ENCODE peak calls at places on chromosome 9, in four cellular contexts. One of them, this sample, is unnamed.

GRCh38 chr9:2198956-2199635 is 183.9 kb downstream of the SMARCA2 start:
- DNase-seq in GM12878: no peak
- DNase-seq in K562: no peak
- DNase-seq in HepG2: no peak
- DNase-seq in this sample: no peak

GRCh38 chr9:69594180-69594579 is 78.0 kb downstream of the APBA1 start:
- DNase-seq in K562: no peak
- DNase-seq in GM12878: no peak
- DNase-seq in HepG2: no peak
- DNase-seq in this sample: no peak

GRCh38 chr9:87039809-87040392 is 92.6 kb upstream of the GAS1 start:
- DNase-seq in HepG2: no peak
- DNase-seq in K562: no peak
- DNase-seq in GM12878: no peak
- DNase-seq in this sample: no peak

GRCh38 chr9:129773262-129774048 is 20.6 kb upstream of the PTGES start:
- DNase-seq in K562: no peak
- DNase-seq in HepG2: peak
- DNase-seq in GM12878: no peak
- DNase-seq in this sample: no peak

GRCh38 chr9:135702002-135702721 is at the start of gene KCNT1:
- DNase-seq in K562: peak
- DNase-seq in GM12878: no peak
- DNase-seq in HepG2: no peak
- DNase-seq in this sample: peak

GRCh38 chr9:81575976-81576375 is 113.4 kb downstream of the TLE1 start:
- DNase-seq in K562: no peak
- DNase-seq in GM12878: no peak
- DNase-seq in HepG2: no peak
- DNase-seq in this sample: no peak

GRCh38 chr9:136848393-136849037 is 694 bp upstream of the PHPT1 start:
- DNase-seq in GM12878: no peak
- DNase-seq in HepG2: peak
- DNase-seq in K562: peak
- DNase-seq in this sample: peak

GRCh38 chr9:21906878-21907277 is 87.3 kb downstream of the CDKN2A start:
- DNase-seq in GM12878: no peak
- DNase-seq in HepG2: no peak
- DNase-seq in K562: no peak
- DNase-seq in this sample: no peak

GRCh38 chr9:112891521-112891920 is 845 bp upstream of the SLC46A2 start:
- DNase-seq in K562: no peak
- DNase-seq in GM12878: no peak
- DNase-seq in HepG2: no peak
- DNase-seq in this sample: no peak
- TF ChIP-seq FOXK2 in K562: no peak
- TF ChIP-seq FOXK2 in GM12878: no peak
- TF ChIP-seq FOXK2 in HepG2: no peak
- TF ChIP-seq FOXK2 in this sample: no peak

GRCh38 chr9:33151007-33151557 is 16.1 kb downstream of the B4GALT1 start:
- DNase-seq in GM12878: no peak
- DNase-seq in HepG2: peak
- DNase-seq in K562: no peak
- DNase-seq in this sample: peak
- TF ChIP-seq FOXK2 in GM12878: no peak
- TF ChIP-seq FOXK2 in HepG2: no peak
- TF ChIP-seq FOXK2 in K562: no peak
- TF ChIP-seq FOXK2 in this sample: no peak

GRCh38 chr9:37862530-37862929 is 41.4 kb downstream of the SLC25A51 start:
- DNase-seq in GM12878: no peak
- DNase-seq in HepG2: no peak
- DNase-seq in K562: no peak
- DNase-seq in this sample: no peak

GRCh38 chr9:37852222-37852621 is 51.6 kb downstream of the DCAF10 start:
- DNase-seq in GM12878: no peak
- DNase-seq in K562: no peak
- DNase-seq in HepG2: no peak
- DNase-seq in this sample: no peak

GRCh38 chr9:37859043-37859442 is 44.9 kb downstream of the SLC25A51 start:
- DNase-seq in K562: no peak
- DNase-seq in HepG2: no peak
- DNase-seq in GM12878: no peak
- DNase-seq in this sample: no peak

DNA sequence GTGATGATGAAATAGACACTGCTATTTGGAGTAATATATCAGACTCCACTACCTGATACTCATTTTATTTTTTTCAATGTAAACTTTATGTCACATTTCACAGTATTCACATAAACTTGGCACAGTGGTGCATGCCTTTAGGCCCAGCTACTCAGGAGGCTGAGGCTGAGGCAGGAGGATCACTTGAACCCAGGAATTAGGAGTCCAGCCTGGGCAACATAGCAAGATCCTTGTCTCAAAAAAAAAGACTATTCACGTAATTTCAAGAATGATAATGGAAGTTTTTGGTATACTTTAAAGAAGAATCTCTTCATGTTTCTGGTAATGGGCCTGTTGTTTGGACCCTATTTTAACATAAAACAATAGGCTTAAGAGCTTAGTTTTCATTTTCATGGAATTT is 47.4 kb downstream of the SLC25A51 start:
- DNase-seq in HepG2: no peak
- DNase-seq in GM12878: no peak
- DNase-seq in K562: no peak
- DNase-seq in this sample: no peak
- TF ChIP-seq FOXK2 in HepG2: no peak
- TF ChIP-seq FOXK2 in GM12878: no peak
- TF ChIP-seq FOXK2 in K562: no peak
- TF ChIP-seq FOXK2 in this sample: no peak

DNA sequence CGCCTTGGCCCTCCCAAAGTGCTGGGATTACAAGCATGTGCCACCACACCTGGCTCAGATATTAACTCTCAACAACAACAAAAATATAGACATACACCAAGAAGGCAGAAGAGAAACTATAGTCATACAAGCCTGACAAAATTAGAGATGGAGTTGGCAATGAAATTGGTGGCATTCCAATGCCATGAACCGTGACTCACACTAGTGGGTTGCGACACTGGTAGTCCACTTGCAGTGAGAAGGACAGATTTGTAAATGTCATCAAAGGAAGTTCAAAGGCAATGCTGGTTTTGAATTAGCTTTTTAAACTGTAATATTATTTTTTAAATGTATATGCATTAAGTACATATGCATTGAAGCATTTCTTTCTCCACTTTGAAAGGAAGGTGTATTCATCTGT is 8.5 kb upstream of the DNAJC25 start:
- DNase-seq in K562: no peak
- DNase-seq in HepG2: peak
- DNase-seq in GM12878: no peak
- DNase-seq in this sample: no peak
- TF ChIP-seq FOXK2 in K562: no peak
- TF ChIP-seq FOXK2 in HepG2: no peak
- TF ChIP-seq FOXK2 in GM12878: no peak
- TF ChIP-seq FOXK2 in this sample: no peak

DNA sequence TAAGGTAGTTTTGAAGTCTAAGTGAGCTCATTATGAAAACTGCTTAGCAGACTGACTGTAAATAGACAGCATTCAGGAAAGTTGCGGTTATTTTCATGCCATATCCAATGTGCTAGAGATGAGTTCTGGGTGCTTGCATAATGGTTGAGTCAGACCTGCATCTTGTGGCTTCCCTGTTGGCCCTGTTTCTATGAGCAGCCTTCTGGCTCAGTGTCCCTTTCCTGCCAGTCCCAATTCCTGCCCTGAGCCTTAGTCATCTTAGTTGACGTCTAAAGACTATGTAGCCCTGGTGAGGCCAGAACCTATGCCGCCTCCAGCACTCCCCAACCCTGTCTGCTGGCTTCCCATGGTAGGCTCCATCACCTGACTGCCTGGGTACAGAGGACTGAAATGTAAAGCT is 76.3 kb upstream of the TNFSF8 start:
- DNase-seq in K562: no peak
- DNase-seq in GM12878: no peak
- DNase-seq in HepG2: no peak
- DNase-seq in this sample: no peak
- TF ChIP-seq FOXK2 in K562: no peak
- TF ChIP-seq FOXK2 in GM12878: no peak
- TF ChIP-seq FOXK2 in HepG2: no peak
- TF ChIP-seq FOXK2 in this sample: no peak

DNA sequence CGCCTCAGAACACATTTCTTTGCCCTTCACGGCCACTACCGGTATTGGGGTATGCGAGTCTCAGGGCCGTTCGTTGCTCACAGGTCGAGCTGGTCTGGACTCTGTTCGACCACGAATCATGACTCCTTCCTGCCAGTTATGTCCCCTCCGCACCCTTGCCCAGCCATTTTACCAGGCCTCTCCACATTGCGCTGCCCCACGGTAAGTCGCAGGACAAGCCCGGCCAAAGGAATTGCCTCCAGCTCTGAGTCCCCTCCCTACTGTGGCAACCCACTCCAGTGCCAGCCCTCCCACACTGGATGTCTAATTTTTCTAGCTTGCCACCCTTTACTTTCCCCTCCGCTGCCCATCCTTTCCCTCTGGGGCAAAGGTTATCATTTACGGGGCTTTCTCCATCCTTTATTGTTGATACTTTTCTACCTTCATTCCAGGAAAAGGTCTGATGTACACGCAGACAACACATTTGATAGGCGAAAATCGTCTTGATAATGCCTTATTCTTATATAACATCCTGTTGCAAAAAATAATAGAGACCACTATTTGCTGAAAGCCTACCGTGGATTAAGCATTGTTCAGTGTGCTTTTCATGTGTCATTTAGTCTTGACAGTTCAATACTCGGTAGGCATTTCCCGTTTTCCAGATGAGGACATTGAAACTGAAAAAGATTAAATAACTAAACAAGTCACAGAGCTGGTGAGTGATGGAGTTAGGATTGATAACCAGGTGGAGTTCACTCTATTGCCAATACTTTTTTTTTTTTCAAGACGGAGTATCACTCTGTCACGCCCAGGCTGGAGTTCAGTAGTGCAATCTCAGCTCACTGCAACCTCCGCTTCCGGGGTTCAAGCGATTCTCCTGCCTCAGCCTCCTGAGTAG is 958 bp upstream of the HSPA5 start:
- DNase-seq in GM12878: no peak
- DNase-seq in HepG2: no peak
- DNase-seq in K562: no peak
- DNase-seq in this sample: peak
- TF ChIP-seq FOXK2 in GM12878: no peak
- TF ChIP-seq FOXK2 in HepG2: no peak
- TF ChIP-seq FOXK2 in K562: no peak
- TF ChIP-seq FOXK2 in this sample: no peak

DNA sequence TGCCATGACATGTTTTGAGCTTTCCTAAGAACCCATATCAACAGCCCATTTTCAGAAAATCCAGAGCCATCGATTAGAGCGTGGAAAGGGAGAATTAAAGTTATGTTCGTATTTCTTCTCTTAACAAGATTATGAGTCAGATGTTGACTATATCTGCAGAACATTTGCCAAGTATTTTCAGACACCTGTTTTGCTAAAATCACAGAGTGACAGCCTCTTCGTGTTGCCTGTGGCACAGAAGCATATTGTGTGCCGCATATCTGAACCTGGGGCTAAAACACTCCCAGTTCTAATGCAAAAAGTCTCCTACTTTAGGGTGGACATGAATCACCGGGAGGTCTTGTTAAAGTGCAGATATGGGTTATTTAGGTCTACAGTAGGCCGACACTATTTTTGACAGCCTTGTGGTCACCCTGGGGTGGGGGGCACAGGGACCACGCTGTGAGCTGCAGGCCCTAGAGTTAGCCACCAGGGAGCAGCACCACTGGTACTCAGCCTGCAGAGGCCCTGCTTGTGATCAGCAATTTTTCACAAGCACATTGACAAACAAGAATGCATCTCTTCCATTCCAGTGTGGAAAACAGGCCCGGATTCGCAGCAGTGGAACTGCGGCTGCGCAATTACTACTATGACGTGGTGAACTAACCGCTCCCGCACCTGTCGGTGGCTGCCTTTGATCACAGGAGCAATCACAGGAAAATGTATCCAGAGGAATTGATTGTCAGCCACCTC is 93.5 kb downstream of the SYK start:
- DNase-seq in K562: peak
- DNase-seq in GM12878: no peak
- DNase-seq in HepG2: peak
- DNase-seq in this sample: peak
- TF ChIP-seq FOXK2 in K562: no peak
- TF ChIP-seq FOXK2 in GM12878: no peak
- TF ChIP-seq FOXK2 in HepG2: no peak
- TF ChIP-seq FOXK2 in this sample: no peak

GRCh38 chr9:98902925-98903324 is 40.8 kb upstream of the COL15A1 start:
- DNase-seq in K562: no peak
- DNase-seq in GM12878: no peak
- DNase-seq in HepG2: no peak
- DNase-seq in this sample: no peak

GRCh38 chr9:98907055-98907454 is 36.7 kb upstream of the COL15A1 start:
- DNase-seq in HepG2: no peak
- DNase-seq in GM12878: no peak
- DNase-seq in K562: no peak
- DNase-seq in this sample: no peak

GRCh38 chr9:98905015-98905414 is 38.7 kb upstream of the COL15A1 start:
- DNase-seq in GM12878: no peak
- DNase-seq in HepG2: no peak
- DNase-seq in K562: no peak
- DNase-seq in this sample: no peak

GRCh38 chr9:98906273-98907040 is 37.2 kb upstream of the COL15A1 start:
- DNase-seq in K562: peak
- DNase-seq in GM12878: no peak
- DNase-seq in HepG2: no peak
- DNase-seq in this sample: no peak

DNA sequence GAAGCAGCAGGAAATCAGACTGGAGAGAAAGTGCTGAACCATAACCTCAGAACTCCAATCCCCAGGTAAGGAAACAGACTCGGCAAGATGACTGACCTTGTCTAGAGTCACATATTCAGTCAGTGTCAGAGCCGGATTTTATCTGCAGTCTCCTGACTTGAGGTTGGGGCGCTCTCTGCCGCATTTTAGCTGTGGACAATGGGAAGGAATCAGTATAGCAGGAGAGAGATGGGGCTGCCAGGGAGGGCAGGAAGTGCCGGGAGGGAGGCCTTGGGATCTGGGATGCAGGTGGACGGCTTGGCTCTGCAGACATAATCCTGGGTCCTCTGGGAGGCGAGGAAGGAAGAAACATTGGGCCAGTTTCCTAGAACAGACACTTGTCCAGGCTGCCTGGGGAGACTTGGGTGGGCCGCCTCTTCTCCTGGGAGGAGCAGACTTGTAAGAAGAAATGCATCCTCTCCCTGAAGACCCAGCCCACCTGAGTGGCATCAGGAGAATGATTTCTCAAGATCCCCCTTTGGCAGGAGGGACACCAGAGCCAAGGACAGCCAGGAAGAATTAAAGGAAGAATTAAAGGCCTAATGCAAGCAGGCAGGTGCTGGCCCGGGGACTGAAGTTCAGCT is 39.7 kb upstream of the COL15A1 start:
- DNase-seq in GM12878: no peak
- DNase-seq in K562: no peak
- DNase-seq in HepG2: no peak
- DNase-seq in this sample: no peak
- TF ChIP-seq FOXK2 in GM12878: no peak
- TF ChIP-seq FOXK2 in K562: no peak
- TF ChIP-seq FOXK2 in HepG2: no peak
- TF ChIP-seq FOXK2 in this sample: no peak